ENCODE peak calls at places on chromosomes 5 and 9, in seven cellular contexts. W, E, R, L, P, X and Z are unnamed samples.

GRCh38 chr9:131627326-131627845 is 82.1 kb downstream of the PRRT1B start:
- DNase-seq in E (no peak), P (no peak), W (no peak), L (no peak), X (no peak), R (no peak), Z (no peak)

GRCh38 chr5:143767162-143767561 is 44.8 kb upstream of the HMHB1 start:
- DNase-seq in L (no peak), E (no peak), R (no peak), P (no peak), W (no peak), X (no peak), Z (no peak)

GRCh38 chr9:19703702-19704101 is 85.1 kb downstream of the SLC24A2 start:
- DNase-seq in X (no peak), L (no peak), W (no peak), P (no peak), R (no peak), E (no peak), Z (no peak)

GRCh38 chr5:113112435-113112834 is 135.8 kb downstream of the DCP2 start:
- DNase-seq in L (no peak), P (no peak), X (no peak), R (no peak), W (no peak), E (no peak), Z (no peak)

GRCh38 chr9:105063665-105064247 is 135.8 kb upstream of the ABCA1 start:
- DNase-seq in W (no peak), E (no peak), R (no peak), L (no peak), P (peak), X (peak), Z (no peak)

GRCh38 chr5:159208508-159209437 is 580 bp downstream of the RNF145 start:
- DNase-seq in E (peak), P (peak), L (peak), R (peak), X (peak), W (no peak), Z (no peak)

GRCh38 chr9:33007755-33008154 is 6.3 kb upstream of the APTX start:
- DNase-seq in E (no peak), P (no peak), X (no peak), L (no peak), W (no peak), R (no peak), Z (no peak)

GRCh38 chr9:91428431-91428830 is 4.8 kb upstream of the NFIL3 start:
- DNase-seq in R (no peak), E (no peak), L (no peak), P (no peak), W (no peak), X (no peak), Z (no peak)

GRCh38 chr5:8864053-8864452 is 681.8 kb downstream of the SEMA5A start:
- DNase-seq in L (no peak), E (no peak), X (peak), R (no peak), P (peak), W (peak), Z (no peak)